ENCODE peak calls at places on chromosome 10, in ten cellular contexts. W, P, N, K, I, X, M, F, Z and S are unnamed samples.

GRCh38 chr10:76172020-76172419 is 740.6 kb downstream of the LRMDA start:
- DNase-seq in F (no peak), M (no peak), N (no peak), Z (no peak), X (no peak), W (no peak), P (peak), I (no peak), K (no peak), S (no peak)

GRCh38 chr10:70034252-70034651 is 18.4 kb upstream of the MACROH2A2 start:
- DNase-seq in N (no peak), W (no peak), P (no peak), K (no peak), Z (no peak), I (no peak), F (no peak), X (no peak), M (no peak), S (no peak)

GRCh38 chr10:79559726-79560125 is 481 bp downstream of the SFTPA2 start:
- DNase-seq in F (no peak), K (no peak), W (peak), N (no peak), M (no peak), X (no peak), Z (no peak), I (no peak), P (no peak), S (no peak)

GRCh38 chr10:92177546-92177945 is 113.3 kb downstream of the CPEB3 start:
- DNase-seq in K (no peak), W (peak), F (no peak), M (no peak), I (no peak), P (no peak), X (no peak), Z (no peak), N (no peak), S (no peak)

GRCh38 chr10:113187066-113187777 is 237.2 kb downstream of the TCF7L2 start:
- DNase-seq in W (no peak), P (no peak), I (no peak), Z (no peak), M (peak), F (no peak), K (no peak), X (no peak), N (peak), S (no peak)

GRCh38 chr10:34808789-34809745 is 6.0 kb downstream of the PARD3 start:
- DNase-seq in X (peak), P (no peak), I (no peak), Z (no peak), W (peak), N (peak), K (no peak), M (no peak), F (no peak), S (no peak)

GRCh38 chr10:79414714-79415113 is 30.7 kb downstream of the ZCCHC24 start:
- DNase-seq in N (no peak), Z (no peak), F (no peak), W (no peak), I (no peak), P (no peak), X (no peak), M (no peak), K (no peak), S (no peak)

GRCh38 chr10:132539894-132540293 is 2.3 kb downstream of the INPP5A start:
- DNase-seq in K (no peak), W (peak), F (no peak), Z (no peak), X (no peak), M (peak), P (peak), N (no peak), I (no peak), S (no peak)

GRCh38 chr10:7264313-7264741 is 146.5 kb downstream of the SFMBT2 start:
- DNase-seq in X (no peak), W (peak), Z (no peak), I (no peak), K (no peak), F (no peak), P (peak), N (no peak), M (no peak), S (no peak)

GRCh38 chr10:100482181-100482833 is 19.5 kb downstream of the WNT8B start:
- DNase-seq in I (peak), Z (peak), F (peak), P (peak), X (peak), N (peak), M (peak), W (peak), K (peak), S (peak)

GRCh38 chr10:108872854-108873253 is 1050.5 kb downstream of the XPNPEP1 start:
- DNase-seq in P (no peak), K (no peak), W (peak), I (no peak), F (no peak), X (no peak), M (no peak), Z (no peak), N (no peak), S (no peak)

GRCh38 chr10:33441561-33441960 is 107.1 kb upstream of the NRP1 start:
- DNase-seq in P (no peak), N (no peak), K (no peak), F (no peak), W (no peak), X (no peak), M (no peak), Z (no peak), I (no peak), S (no peak)

GRCh38 chr10:60185426-60185825 is 204.2 kb downstream of the ANK3 start:
- DNase-seq in P (no peak), N (no peak), W (no peak), Z (no peak), I (no peak), M (no peak), X (no peak), K (no peak), F (no peak), S (no peak)

GRCh38 chr10:100816671-100817070 is 71.3 kb downstream of the PAX2 start:
- DNase-seq in X (no peak), N (no peak), P (no peak), Z (no peak), I (no peak), K (no peak), F (no peak), W (no peak), M (no peak), S (no peak)